ENCODE peak calls at places on chromosomes 4 and X, in six cellular contexts. One of them, this sample, is unnamed.

GRCh38 chr4:89356086-89356485 is 48.5 kb upstream of the GPRIN3 start:
- DNase-seq in BE2C: no peak
- DNase-seq in bronchial epithelial cell: no peak
- DNase-seq in stimulated activated CD8-positive, alpha-beta memory T cell treated with anti-CD3 and anti-CD28 coated beads, Interleukin-4, amount 100 ng/mL, for 4 hours: no peak
- DNase-seq in iris pigment epithelial cell: no peak
- DNase-seq in stimulated activated CD4-positive, alpha-beta T cell treated with anti-CD3 and anti-CD28 coated beads, TNF-alpha, amount 100 ng/mL, for 48 hours: no peak
- DNase-seq in this sample: no peak

GRCh38 chr4:48047896-48048295 is 31.3 kb downstream of the NIPAL1 start:
- DNase-seq in BE2C: no peak
- DNase-seq in bronchial epithelial cell: no peak
- DNase-seq in stimulated activated CD8-positive, alpha-beta memory T cell treated with anti-CD3 and anti-CD28 coated beads, Interleukin-4, amount 100 ng/mL, for 4 hours: no peak
- DNase-seq in iris pigment epithelial cell: no peak
- DNase-seq in stimulated activated CD4-positive, alpha-beta T cell treated with anti-CD3 and anti-CD28 coated beads, TNF-alpha, amount 100 ng/mL, for 48 hours: no peak
- DNase-seq in this sample: peak

GRCh38 chr4:82785248-82786003 is 13.2 kb downstream of the SCD5 start:
- DNase-seq in BE2C: no peak
- DNase-seq in bronchial epithelial cell: peak
- DNase-seq in stimulated activated CD8-positive, alpha-beta memory T cell treated with anti-CD3 and anti-CD28 coated beads, Interleukin-4, amount 100 ng/mL, for 4 hours: no peak
- DNase-seq in iris pigment epithelial cell: peak
- DNase-seq in stimulated activated CD4-positive, alpha-beta T cell treated with anti-CD3 and anti-CD28 coated beads, TNF-alpha, amount 100 ng/mL, for 48 hours: no peak
- DNase-seq in this sample: peak

GRCh38 chr4:121150003-121150402 is 14.1 kb downstream of the TNIP3 start:
- DNase-seq in BE2C: no peak
- DNase-seq in bronchial epithelial cell: no peak
- DNase-seq in stimulated activated CD8-positive, alpha-beta memory T cell treated with anti-CD3 and anti-CD28 coated beads, Interleukin-4, amount 100 ng/mL, for 4 hours: no peak
- DNase-seq in iris pigment epithelial cell: no peak
- DNase-seq in stimulated activated CD4-positive, alpha-beta T cell treated with anti-CD3 and anti-CD28 coated beads, TNF-alpha, amount 100 ng/mL, for 48 hours: no peak
- DNase-seq in this sample: no peak

GRCh38 chr4:105719214-105719613 is 10.6 kb downstream of the GSTCD start:
- DNase-seq in BE2C: no peak
- DNase-seq in bronchial epithelial cell: no peak
- DNase-seq in stimulated activated CD8-positive, alpha-beta memory T cell treated with anti-CD3 and anti-CD28 coated beads, Interleukin-4, amount 100 ng/mL, for 4 hours: no peak
- DNase-seq in iris pigment epithelial cell: no peak
- DNase-seq in stimulated activated CD4-positive, alpha-beta T cell treated with anti-CD3 and anti-CD28 coated beads, TNF-alpha, amount 100 ng/mL, for 48 hours: no peak
- DNase-seq in this sample: no peak

GRCh38 chr4:4859010-4859798 is at the start of gene MSX1:
- DNase-seq in BE2C: peak
- DNase-seq in bronchial epithelial cell: peak
- DNase-seq in stimulated activated CD8-positive, alpha-beta memory T cell treated with anti-CD3 and anti-CD28 coated beads, Interleukin-4, amount 100 ng/mL, for 4 hours: no peak
- DNase-seq in iris pigment epithelial cell: peak
- DNase-seq in stimulated activated CD4-positive, alpha-beta T cell treated with anti-CD3 and anti-CD28 coated beads, TNF-alpha, amount 100 ng/mL, for 48 hours: peak
- DNase-seq in this sample: peak

GRCh38 chrX:123665197-123665596 is 67.7 kb downstream of the THOC2 start:
- DNase-seq in BE2C: no peak
- DNase-seq in bronchial epithelial cell: peak
- DNase-seq in stimulated activated CD8-positive, alpha-beta memory T cell treated with anti-CD3 and anti-CD28 coated beads, Interleukin-4, amount 100 ng/mL, for 4 hours: no peak
- DNase-seq in iris pigment epithelial cell: peak
- DNase-seq in stimulated activated CD4-positive, alpha-beta T cell treated with anti-CD3 and anti-CD28 coated beads, TNF-alpha, amount 100 ng/mL, for 48 hours: no peak
- DNase-seq in this sample: no peak

GRCh38 chr4:8412288-8412687 is 28.2 kb downstream of the ACOX3 start:
- DNase-seq in BE2C: no peak
- DNase-seq in bronchial epithelial cell: no peak
- DNase-seq in stimulated activated CD8-positive, alpha-beta memory T cell treated with anti-CD3 and anti-CD28 coated beads, Interleukin-4, amount 100 ng/mL, for 4 hours: no peak
- DNase-seq in iris pigment epithelial cell: no peak
- DNase-seq in stimulated activated CD4-positive, alpha-beta T cell treated with anti-CD3 and anti-CD28 coated beads, TNF-alpha, amount 100 ng/mL, for 48 hours: no peak
- DNase-seq in this sample: no peak

GRCh38 chr4:7330031-7330596 is 104.6 kb downstream of the PSAPL1 start:
- DNase-seq in BE2C: no peak
- DNase-seq in bronchial epithelial cell: no peak
- DNase-seq in stimulated activated CD8-positive, alpha-beta memory T cell treated with anti-CD3 and anti-CD28 coated beads, Interleukin-4, amount 100 ng/mL, for 4 hours: no peak
- DNase-seq in iris pigment epithelial cell: no peak
- DNase-seq in stimulated activated CD4-positive, alpha-beta T cell treated with anti-CD3 and anti-CD28 coated beads, TNF-alpha, amount 100 ng/mL, for 48 hours: no peak
- DNase-seq in this sample: no peak

GRCh38 chr4:69830529-69831269 is 29.2 kb downstream of the SULT1E1 start:
- DNase-seq in BE2C: peak
- DNase-seq in bronchial epithelial cell: peak
- DNase-seq in stimulated activated CD8-positive, alpha-beta memory T cell treated with anti-CD3 and anti-CD28 coated beads, Interleukin-4, amount 100 ng/mL, for 4 hours: no peak
- DNase-seq in iris pigment epithelial cell: peak
- DNase-seq in stimulated activated CD4-positive, alpha-beta T cell treated with anti-CD3 and anti-CD28 coated beads, TNF-alpha, amount 100 ng/mL, for 48 hours: no peak
- DNase-seq in this sample: peak

GRCh38 chrX:40094041-40094899 is 3.5 kb downstream of the BCOR start:
- DNase-seq in BE2C: peak
- DNase-seq in bronchial epithelial cell: no peak
- DNase-seq in stimulated activated CD8-positive, alpha-beta memory T cell treated with anti-CD3 and anti-CD28 coated beads, Interleukin-4, amount 100 ng/mL, for 4 hours: no peak
- DNase-seq in iris pigment epithelial cell: peak
- DNase-seq in stimulated activated CD4-positive, alpha-beta T cell treated with anti-CD3 and anti-CD28 coated beads, TNF-alpha, amount 100 ng/mL, for 48 hours: no peak
- DNase-seq in this sample: peak

This sample was measured in KBM-7.